ENCODE peak calls at places on chromosomes 7 and 10, in seven cellular contexts. S, D, V, U, L, P and A are unnamed samples.

GRCh38 chr10:3407208-3407607 is 234.6 kb upstream of the PITRM1 start:
- DNase-seq in D (no peak), S (no peak), V (no peak), L (no peak), P (no peak), U (no peak), A (no peak)

GRCh38 chr7:157652954-157653826 is 316.4 kb downstream of the DNAJB6 start:
- DNase-seq in D (no peak), V (no peak), U (no peak), L (no peak), P (no peak), S (peak; percentile 38), A (no peak)

GRCh38 chr7:48337012-48337621 is 165.9 kb downstream of the ABCA13 start:
- DNase-seq in L (no peak), U (no peak), D (peak; percentile 34), P (no peak), S (no peak), V (peak; percentile 60), A (no peak)

GRCh38 chr10:47346572-47347302 is 1.4 kb upstream of the RBP3 start:
- DNase-seq in S (no peak), L (no peak), U (no peak), P (no peak), D (no peak), V (no peak), A (no peak)

GRCh38 chr7:512541-513311 is 6.9 kb downstream of the PDGFA start:
- DNase-seq in L (no peak), D (no peak), P (peak; percentile 84), S (peak; percentile 59), V (no peak), U (peak; percentile 47), A (peak; percentile 44)

GRCh38 chr7:2732959-2733584 is 45.1 kb downstream of the AMZ1 start:
- DNase-seq in S (peak; percentile 81), L (peak; percentile 81), U (peak; percentile 69), V (peak; percentile 68), D (no peak), P (peak; percentile 46), A (peak; percentile 72)

GRCh38 chr10:95350830-95351228 is 60.0 kb upstream of the PDLIM1 start:
- DNase-seq in S (no peak), P (no peak), V (no peak), U (no peak), L (no peak), D (no peak), A (no peak)

GRCh38 chr7:90297118-90297517 is 24.0 kb downstream of the FAM237B start:
- DNase-seq in D (no peak), P (no peak), L (no peak), V (no peak), S (no peak), U (no peak), A (no peak)

GRCh38 chr10:88507380-88507779 is 75.7 kb downstream of the RNLS start:
- DNase-seq in S (no peak), P (no peak), U (no peak), L (no peak), D (no peak), V (no peak), A (no peak)

GRCh38 chr10:5595591-5596590 is 70.5 kb downstream of the ASB13 start:
- DNase-seq in D (no peak), L (no peak), P (no peak), U (no peak), S (no peak), V (peak; percentile 73), A (no peak)

GRCh38 chr7:139704308-139704879 is 73.4 kb downstream of the HIPK2 start:
- DNase-seq in U (no peak), S (no peak), P (peak; percentile 6), L (no peak), V (no peak), D (no peak), A (no peak)

GRCh38 chr7:157708896-157709295 is 372.1 kb downstream of the DNAJB6 start:
- DNase-seq in U (no peak), D (no peak), P (no peak), S (no peak), L (peak; percentile 39), V (no peak), A (no peak)

GRCh38 chr7:47253650-47254080 is 328.2 kb downstream of the TNS3 start:
- DNase-seq in D (peak; percentile 15), U (peak; percentile 64), P (peak; percentile 28), V (peak; percentile 88), S (no peak), L (no peak), A (peak; percentile 18)

GRCh38 chr10:101772895-101773761 is 2.8 kb downstream of the FGF8 start:
- DNase-seq in D (no peak), U (no peak), L (no peak), V (no peak), P (no peak), S (no peak), A (no peak)

GRCh38 chr7:38863609-38864291 is 45.2 kb downstream of the VPS41 start:
- DNase-seq in U (no peak), V (no peak), L (no peak), S (no peak), D (peak; percentile 9), P (no peak), A (no peak)

GRCh38 chr10:92242910-92243671 is 47.8 kb downstream of the CPEB3 start:
- DNase-seq in P (peak; percentile 66), U (peak; percentile 30), L (no peak), V (peak; percentile 86), S (no peak), D (peak; percentile 44), A (peak; percentile 36)

GRCh38 chr7:20542594-20542993 is 72.9 kb upstream of the ABCB5 start:
- DNase-seq in P (peak; percentile 8), V (no peak), D (no peak), S (no peak), U (no peak), L (no peak), A (no peak)

GRCh38 chr7:127541548-127541947 is 43.8 kb downstream of the GCC1 start:
- DNase-seq in L (no peak), U (no peak), D (no peak), S (no peak), V (no peak), P (no peak), A (no peak)
- TF ChIP-seq CTCF in L (no peak), U (no peak), D (no peak), S (no peak), V (no peak), P (no peak), A (no peak)

DNA sequence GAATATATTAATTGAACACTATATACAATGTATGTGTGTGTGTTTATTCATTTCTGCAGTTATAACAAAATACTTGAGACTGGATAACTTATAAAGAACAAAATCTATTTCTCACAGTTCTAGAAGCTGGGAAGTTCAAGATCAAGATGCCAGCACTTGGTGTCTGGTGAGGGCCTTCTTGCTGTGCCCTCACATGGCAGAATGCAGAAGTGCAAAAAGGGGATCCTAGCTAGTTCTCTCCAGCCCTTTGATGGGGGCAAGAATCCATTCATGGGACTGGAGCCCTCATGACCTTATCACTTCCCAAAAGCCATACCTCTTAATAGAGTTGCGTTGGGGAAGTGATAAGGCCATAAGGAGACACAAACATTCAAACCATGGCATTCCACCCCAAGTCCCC is 8.4 kb downstream of the GRB10 start:
- DNase-seq in S (no peak), L (no peak), U (no peak), D (no peak), V (peak; percentile 37), P (no peak), A (no peak)
- TF ChIP-seq CTCF in S (no peak), L (no peak), U (no peak), D (no peak), V (peak; percentile 14), P (no peak), A (no peak)

GRCh38 chr7:134919240-134919641 is 67.1 kb upstream of the AGBL3 start:
- DNase-seq in P (no peak), D (no peak), V (no peak), L (no peak), S (no peak), U (no peak), A (no peak)
- TF ChIP-seq CTCF in P (no peak), D (no peak), V (no peak), L (no peak), S (no peak), U (no peak), A (no peak)

DNA sequence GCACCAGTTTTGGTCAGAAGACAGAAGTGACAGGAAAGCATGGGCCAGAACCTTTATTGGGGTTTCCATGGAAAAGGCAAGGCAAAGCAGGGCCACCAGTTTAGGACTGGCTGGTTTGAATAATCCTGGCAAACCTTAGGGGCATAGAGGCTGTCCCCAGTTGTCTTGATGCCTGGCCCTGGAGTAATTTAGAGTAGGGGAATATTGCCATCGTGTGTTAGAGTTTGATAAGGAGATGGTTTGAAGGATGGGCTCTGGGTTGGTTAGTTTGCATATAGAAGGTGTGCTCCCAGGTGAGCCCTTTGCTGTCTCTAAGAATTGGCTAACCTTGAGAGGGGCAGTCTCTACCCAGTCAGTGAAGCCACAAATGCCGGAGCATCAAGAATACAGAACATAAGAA is 79.6 kb downstream of the ZNF777 start:
- DNase-seq in P (no peak), U (no peak), D (no peak), L (no peak), S (no peak), V (no peak), A (no peak)
- TF ChIP-seq CTCF in P (no peak), U (no peak), D (no peak), L (no peak), S (no peak), V (no peak), A (no peak)

GRCh38 chr7:114472896-114473512 is 58.4 kb downstream of the FOXP2 start:
- DNase-seq in P (no peak), U (no peak), L (no peak), D (no peak), S (no peak), V (no peak), A (no peak)
- TF ChIP-seq CTCF in P (no peak), U (no peak), L (no peak), D (no peak), S (no peak), V (no peak), A (no peak)

GRCh38 chr7:44959956-44960640 is 18.7 kb downstream of the MYO1G start:
- DNase-seq in P (no peak), U (no peak), S (no peak), D (no peak), V (peak; percentile 36), L (no peak), A (no peak)
- TF ChIP-seq CTCF in P (no peak), U (no peak), S (no peak), D (no peak), V (no peak), L (no peak), A (no peak)

DNA sequence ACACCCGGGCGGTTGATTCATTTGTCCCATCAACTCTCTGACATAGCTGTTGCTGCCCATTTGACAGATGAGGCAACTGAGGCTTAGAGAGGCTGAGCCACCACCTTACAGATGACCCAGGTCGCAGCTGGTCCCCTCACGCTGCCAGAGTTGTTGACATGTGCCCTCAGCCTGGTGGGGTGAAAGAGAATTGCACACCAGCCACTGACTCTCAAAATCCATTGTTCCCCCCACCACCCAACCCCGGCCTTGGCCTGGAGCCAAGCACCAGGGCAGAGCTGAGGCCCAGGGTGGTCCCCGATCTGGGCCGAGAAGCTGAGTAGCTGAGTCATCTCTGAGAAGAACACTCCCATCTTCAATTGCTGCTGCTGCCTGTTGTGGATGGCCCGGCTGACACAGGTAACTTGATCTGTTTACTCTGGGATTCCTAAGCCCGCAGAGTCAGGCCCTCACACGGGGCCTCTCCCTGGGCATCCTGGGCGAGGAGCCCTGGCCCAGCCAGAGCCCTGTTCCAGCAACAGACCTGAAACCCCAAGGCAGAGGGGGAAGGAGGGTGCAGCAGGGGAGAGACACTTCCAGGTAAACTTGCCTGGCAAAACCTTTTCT is 27.5 kb downstream of the PVRIG start:
- DNase-seq in L (no peak), D (peak; percentile 27), V (peak; percentile 44), S (no peak), U (no peak), P (no peak), A (no peak)
- TF ChIP-seq CTCF in L (no peak), D (peak; percentile 22), V (no peak), S (no peak), U (no peak), P (no peak), A (no peak)